ENCODE peak calls at places on chromosomes 2 and 18, in four cellular contexts. One of them, this sample, is unnamed.

GRCh38 chr2:232984451-232985207 is 28.4 kb downstream of the NGEF start:
- DNase-seq in progenitor cell of endocrine pancreas: no peak
- DNase-seq in neural crest cell: no peak
- DNase-seq in transverse colon: no peak
- DNase-seq in this sample: no peak

GRCh38 chr2:130337735-130338325 is 4.9 kb upstream of the IMP4 start:
- DNase-seq in progenitor cell of endocrine pancreas: no peak
- DNase-seq in neural crest cell: no peak
- DNase-seq in transverse colon: no peak
- DNase-seq in this sample: no peak

GRCh38 chr18:79952996-79953559 is 1.6 kb upstream of the SLC66A2 start:
- DNase-seq in progenitor cell of endocrine pancreas: no peak
- DNase-seq in neural crest cell: no peak
- DNase-seq in transverse colon: peak; percentile 65
- DNase-seq in this sample: peak; percentile 47

GRCh38 chr2:96089356-96090180 is 26.8 kb downstream of the ADRA2B start:
- DNase-seq in progenitor cell of endocrine pancreas: peak; percentile 7
- DNase-seq in neural crest cell: no peak
- DNase-seq in transverse colon: no peak
- DNase-seq in this sample: peak; percentile 35

GRCh38 chr2:225398372-225398771 is 1.1 kb upstream of the NYAP2 start:
- DNase-seq in progenitor cell of endocrine pancreas: no peak
- DNase-seq in neural crest cell: no peak
- DNase-seq in transverse colon: no peak
- DNase-seq in this sample: no peak

GRCh38 chr18:64100136-64100922 is 48.6 kb downstream of the LINC00305 start:
- DNase-seq in progenitor cell of endocrine pancreas: no peak
- DNase-seq in neural crest cell: no peak
- DNase-seq in transverse colon: no peak
- DNase-seq in this sample: no peak

GRCh38 chr18:35481960-35482366 is 15.8 kb downstream of the INO80C start:
- DNase-seq in progenitor cell of endocrine pancreas: no peak
- DNase-seq in neural crest cell: no peak
- DNase-seq in transverse colon: no peak
- DNase-seq in this sample: no peak

GRCh38 chr2:126513033-126513432 is 142.9 kb upstream of the GYPC start:
- DNase-seq in progenitor cell of endocrine pancreas: no peak
- DNase-seq in neural crest cell: no peak
- DNase-seq in transverse colon: no peak
- DNase-seq in this sample: no peak

GRCh38 chr18:13642440-13642827 is 83.9 kb downstream of the FAM210A start:
- DNase-seq in progenitor cell of endocrine pancreas: no peak
- DNase-seq in neural crest cell: no peak
- DNase-seq in transverse colon: no peak
- DNase-seq in this sample: no peak

GRCh38 chr18:11366410-11366809 is 217.0 kb upstream of the PIEZO2 start:
- DNase-seq in progenitor cell of endocrine pancreas: no peak
- DNase-seq in neural crest cell: no peak
- DNase-seq in transverse colon: no peak
- DNase-seq in this sample: no peak

GRCh38 chr18:7632152-7633098 is 65.3 kb downstream of the PTPRM start:
- DNase-seq in progenitor cell of endocrine pancreas: no peak
- DNase-seq in neural crest cell: no peak
- DNase-seq in transverse colon: no peak
- DNase-seq in this sample: no peak

GRCh38 chr18:5058768-5059539 is 138.1 kb downstream of the AKAIN1 start:
- DNase-seq in progenitor cell of endocrine pancreas: no peak
- DNase-seq in neural crest cell: no peak
- DNase-seq in transverse colon: no peak
- DNase-seq in this sample: no peak

GRCh38 chr2:168742258-168742932 is 60.0 kb upstream of the NOSTRIN start:
- DNase-seq in progenitor cell of endocrine pancreas: no peak
- DNase-seq in neural crest cell: no peak
- DNase-seq in transverse colon: no peak
- DNase-seq in this sample: no peak

GRCh38 chr2:86703704-86704370 is 16.3 kb upstream of the RMND5A start:
- DNase-seq in progenitor cell of endocrine pancreas: no peak
- DNase-seq in neural crest cell: no peak
- DNase-seq in transverse colon: peak; percentile 73
- DNase-seq in this sample: no peak

GRCh38 chr2:23346029-23346428 is 39.0 kb upstream of the KLHL29 start:
- DNase-seq in progenitor cell of endocrine pancreas: no peak
- DNase-seq in neural crest cell: no peak
- DNase-seq in transverse colon: no peak
- DNase-seq in this sample: no peak

GRCh38 chr2:241254904-241255351 is 60.5 kb downstream of the HDLBP start:
- DNase-seq in progenitor cell of endocrine pancreas: no peak
- DNase-seq in neural crest cell: no peak
- DNase-seq in transverse colon: no peak
- DNase-seq in this sample: no peak

GRCh38 chr2:241256168-241256545 is 59.3 kb downstream of the HDLBP start:
- DNase-seq in progenitor cell of endocrine pancreas: no peak
- DNase-seq in neural crest cell: no peak
- DNase-seq in transverse colon: no peak
- DNase-seq in this sample: no peak

GRCh38 chr2:241255542-241256167 is 59.8 kb downstream of the HDLBP start:
- DNase-seq in progenitor cell of endocrine pancreas: no peak
- DNase-seq in neural crest cell: no peak
- DNase-seq in transverse colon: no peak
- DNase-seq in this sample: no peak

GRCh38 chr2:241258505-241259160 is 56.8 kb downstream of the HDLBP start:
- DNase-seq in progenitor cell of endocrine pancreas: no peak
- DNase-seq in neural crest cell: no peak
- DNase-seq in transverse colon: no peak
- DNase-seq in this sample: no peak

DNA sequence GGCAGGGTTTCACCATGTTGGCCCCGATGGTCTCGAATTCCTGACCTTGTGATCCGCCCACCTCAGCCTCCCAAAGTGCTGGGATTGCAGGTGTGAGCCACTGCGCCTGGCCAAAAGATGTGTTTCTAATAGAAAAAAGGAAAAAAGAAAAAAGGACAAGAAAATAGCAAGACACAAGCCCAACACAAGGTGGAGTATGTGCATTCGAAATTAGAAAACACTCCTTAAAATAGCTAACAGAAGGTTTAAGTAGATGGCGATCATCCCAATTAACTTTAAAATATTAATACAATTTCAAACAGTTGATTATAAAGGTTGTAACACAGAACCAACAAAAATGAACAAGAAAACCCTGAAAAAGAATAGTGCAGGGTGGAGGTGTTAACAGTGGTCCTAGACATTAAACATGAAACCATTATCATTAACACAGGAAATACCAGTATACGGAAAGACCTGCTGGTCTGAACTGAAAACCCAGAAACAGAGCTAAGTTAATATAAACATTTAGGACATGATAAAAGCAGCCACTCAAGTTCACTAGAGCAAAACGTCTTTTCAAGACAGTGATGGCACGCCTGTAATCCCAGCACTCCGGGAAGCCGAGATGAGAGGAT is 57.9 kb downstream of the HDLBP start:
- DNase-seq in progenitor cell of endocrine pancreas: no peak
- DNase-seq in neural crest cell: no peak
- DNase-seq in transverse colon: no peak
- DNase-seq in this sample: no peak
- TF ChIP-seq CTCF in progenitor cell of endocrine pancreas: no peak
- TF ChIP-seq CTCF in neural crest cell: no peak
- TF ChIP-seq CTCF in transverse colon: no peak
- TF ChIP-seq CTCF in this sample: no peak

GRCh38 chr18:74186661-74187060 is 38.3 kb downstream of the TIMM21 start:
- DNase-seq in progenitor cell of endocrine pancreas: no peak
- DNase-seq in neural crest cell: no peak
- DNase-seq in transverse colon: no peak
- DNase-seq in this sample: no peak

GRCh38 chr18:74182335-74182734 is 34.0 kb downstream of the TIMM21 start:
- DNase-seq in progenitor cell of endocrine pancreas: no peak
- DNase-seq in neural crest cell: no peak
- DNase-seq in transverse colon: no peak
- DNase-seq in this sample: no peak

GRCh38 chr18:74183110-74183509 is 34.8 kb downstream of the TIMM21 start:
- DNase-seq in progenitor cell of endocrine pancreas: no peak
- DNase-seq in neural crest cell: no peak
- DNase-seq in transverse colon: no peak
- DNase-seq in this sample: no peak

GRCh38 chr18:74185860-74186259 is 37.5 kb downstream of the TIMM21 start:
- DNase-seq in progenitor cell of endocrine pancreas: no peak
- DNase-seq in neural crest cell: no peak
- DNase-seq in transverse colon: no peak
- DNase-seq in this sample: no peak

GRCh38 chr18:74184875-74185274 is 36.6 kb downstream of the TIMM21 start:
- DNase-seq in progenitor cell of endocrine pancreas: no peak
- DNase-seq in neural crest cell: no peak
- DNase-seq in transverse colon: no peak
- DNase-seq in this sample: no peak
- TF ChIP-seq CTCF in progenitor cell of endocrine pancreas: no peak
- TF ChIP-seq CTCF in neural crest cell: no peak
- TF ChIP-seq CTCF in transverse colon: no peak
- TF ChIP-seq CTCF in this sample: no peak

GRCh38 chr2:216281316-216281715 is 91.0 kb downstream of the MARCHF4 start:
- DNase-seq in progenitor cell of endocrine pancreas: no peak
- DNase-seq in neural crest cell: no peak
- DNase-seq in transverse colon: no peak
- DNase-seq in this sample: peak; percentile 19

GRCh38 chr2:216281881-216282280 is 90.4 kb downstream of the MARCHF4 start:
- DNase-seq in progenitor cell of endocrine pancreas: no peak
- DNase-seq in neural crest cell: no peak
- DNase-seq in transverse colon: no peak
- DNase-seq in this sample: no peak

GRCh38 chr2:216285641-216286156 is 86.6 kb downstream of the MARCHF4 start:
- DNase-seq in progenitor cell of endocrine pancreas: no peak
- DNase-seq in neural crest cell: no peak
- DNase-seq in transverse colon: no peak
- DNase-seq in this sample: no peak

GRCh38 chr2:216284708-216285107 is 87.6 kb downstream of the MARCHF4 start:
- DNase-seq in progenitor cell of endocrine pancreas: no peak
- DNase-seq in neural crest cell: no peak
- DNase-seq in transverse colon: no peak
- DNase-seq in this sample: no peak

GRCh38 chr2:216283038-216283900 is 89.0 kb downstream of the MARCHF4 start:
- DNase-seq in progenitor cell of endocrine pancreas: peak; percentile 30
- DNase-seq in neural crest cell: peak; percentile 22
- DNase-seq in transverse colon: no peak
- DNase-seq in this sample: peak; percentile 70
- TF ChIP-seq CTCF in progenitor cell of endocrine pancreas: peak; percentile 57
- TF ChIP-seq CTCF in neural crest cell: peak; percentile 38
- TF ChIP-seq CTCF in transverse colon: no peak
- TF ChIP-seq CTCF in this sample: peak; percentile 51

DNA sequence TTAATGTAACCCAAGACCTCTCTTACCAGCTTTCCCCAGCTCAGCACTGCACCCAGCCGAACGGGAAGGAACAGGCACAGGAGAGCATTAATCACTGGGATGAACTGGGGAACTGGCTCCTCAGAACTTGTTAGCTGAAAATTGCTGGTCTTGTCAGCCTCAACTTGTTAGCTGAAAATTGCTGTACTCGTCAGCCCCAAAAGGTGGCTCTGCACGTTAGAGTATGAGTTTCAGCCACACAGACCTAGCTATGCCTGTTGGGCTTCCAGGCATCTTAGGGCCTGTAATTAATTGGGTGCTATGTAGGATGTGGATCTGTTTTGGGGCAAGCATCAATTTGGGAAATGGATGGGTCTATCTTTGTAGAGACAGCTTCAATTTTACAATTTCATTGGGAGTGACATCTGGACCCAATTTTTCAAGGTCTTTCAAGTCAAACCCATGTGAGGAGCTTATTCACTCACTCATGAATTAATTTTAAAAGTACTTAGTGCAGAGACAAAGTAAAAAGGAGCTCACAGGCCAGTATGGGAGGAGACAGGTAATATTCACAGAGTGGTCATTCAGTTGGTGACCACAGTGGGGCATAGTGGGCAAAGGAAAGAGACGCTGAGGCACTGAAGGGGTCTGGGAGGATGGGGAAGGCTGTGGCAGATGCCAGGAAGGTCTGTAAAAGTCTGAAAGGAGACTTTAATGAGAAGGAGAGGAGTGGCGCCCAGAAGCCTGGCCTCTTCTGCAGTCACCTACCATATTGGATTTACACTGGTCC is 75.8 kb downstream of the CD8B2 start:
- DNase-seq in progenitor cell of endocrine pancreas: no peak
- DNase-seq in neural crest cell: no peak
- DNase-seq in transverse colon: no peak
- DNase-seq in this sample: peak; percentile 47
- TF ChIP-seq CTCF in progenitor cell of endocrine pancreas: peak; percentile 35
- TF ChIP-seq CTCF in neural crest cell: peak; percentile 28
- TF ChIP-seq CTCF in transverse colon: no peak
- TF ChIP-seq CTCF in this sample: no peak

DNA sequence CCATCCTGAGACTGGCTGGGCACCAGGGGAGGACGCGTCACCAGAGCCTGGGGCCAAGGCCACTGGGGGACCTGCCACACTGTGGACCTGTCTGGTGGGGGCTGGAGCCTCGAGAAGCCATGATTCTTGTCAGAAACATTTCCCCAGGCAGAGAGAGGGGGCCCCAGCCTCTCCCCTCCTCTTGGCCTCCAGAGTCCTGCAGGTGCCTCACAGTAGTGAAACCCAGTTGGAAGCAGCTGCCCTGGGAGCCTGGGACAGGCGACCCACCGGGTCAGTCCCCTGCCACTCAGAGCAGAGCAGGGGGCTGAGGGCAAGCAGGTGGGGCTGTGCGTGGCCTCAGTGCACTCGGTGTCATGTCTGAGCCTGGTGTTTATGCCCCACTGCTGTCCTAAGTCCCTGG is 7.8 kb downstream of the OXER1 start:
- DNase-seq in progenitor cell of endocrine pancreas: no peak
- DNase-seq in neural crest cell: no peak
- DNase-seq in transverse colon: no peak
- DNase-seq in this sample: no peak
- TF ChIP-seq CTCF in progenitor cell of endocrine pancreas: no peak
- TF ChIP-seq CTCF in neural crest cell: no peak
- TF ChIP-seq CTCF in transverse colon: no peak
- TF ChIP-seq CTCF in this sample: no peak

GRCh38 chr2:109261906-109262631 is 133.1 kb downstream of the SH3RF3 start:
- DNase-seq in progenitor cell of endocrine pancreas: no peak
- DNase-seq in neural crest cell: no peak
- DNase-seq in transverse colon: no peak
- DNase-seq in this sample: no peak

GRCh38 chr2:109259671-109260070 is 130.7 kb downstream of the SH3RF3 start:
- DNase-seq in progenitor cell of endocrine pancreas: no peak
- DNase-seq in neural crest cell: no peak
- DNase-seq in transverse colon: no peak
- DNase-seq in this sample: no peak

GRCh38 chr2:109260116-109260855 is 131.3 kb downstream of the SH3RF3 start:
- DNase-seq in progenitor cell of endocrine pancreas: no peak
- DNase-seq in neural crest cell: no peak
- DNase-seq in transverse colon: no peak
- DNase-seq in this sample: no peak

GRCh38 chr2:109258905-109259540 is 130.0 kb downstream of the SH3RF3 start:
- DNase-seq in progenitor cell of endocrine pancreas: no peak
- DNase-seq in neural crest cell: no peak
- DNase-seq in transverse colon: no peak
- DNase-seq in this sample: no peak

GRCh38 chr2:109260886-109261700 is 132.1 kb downstream of the SH3RF3 start:
- DNase-seq in progenitor cell of endocrine pancreas: no peak
- DNase-seq in neural crest cell: no peak
- DNase-seq in transverse colon: peak; percentile 33
- DNase-seq in this sample: no peak
- TF ChIP-seq CTCF in progenitor cell of endocrine pancreas: peak; percentile 30
- TF ChIP-seq CTCF in neural crest cell: no peak
- TF ChIP-seq CTCF in transverse colon: no peak
- TF ChIP-seq CTCF in this sample: no peak